ENCODE peak calls at places on chromosomes 3 and 15, in eight cellular contexts. One of them, this sample, is unnamed.

GRCh38 chr3:197520311-197521276 is 35.2 kb downstream of the BDH1 start:
- DNase-seq in aorta: peak; percentile 70
- DNase-seq in lower lobe of right lung: peak; percentile 70
- DNase-seq in right atrium auricular region: no peak
- DNase-seq in left lung: peak; percentile 76
- DNase-seq in ascending aorta: no peak
- DNase-seq in CD8-positive, alpha-beta memory T cell: no peak
- DNase-seq in ovary: no peak
- DNase-seq in this sample: no peak

GRCh38 chr15:41513282-41514227 is at the start of gene LTK:
- DNase-seq in ovary: peak; percentile 42
- DNase-seq in ascending aorta: no peak
- DNase-seq in left lung: no peak
- DNase-seq in CD8-positive, alpha-beta memory T cell: peak; percentile 49
- DNase-seq in right atrium auricular region: no peak
- DNase-seq in lower lobe of right lung: peak; percentile 62
- DNase-seq in aorta: no peak
- DNase-seq in this sample: no peak

GRCh38 chr3:160368804-160369203 is 30.2 kb downstream of the IFT80 start:
- DNase-seq in lower lobe of right lung: no peak
- DNase-seq in aorta: no peak
- DNase-seq in right atrium auricular region: no peak
- DNase-seq in left lung: no peak
- DNase-seq in ovary: no peak
- DNase-seq in ascending aorta: no peak
- DNase-seq in CD8-positive, alpha-beta memory T cell: no peak
- DNase-seq in this sample: no peak

GRCh38 chr15:98513428-98513991 is 134.8 kb upstream of the IGF1R start:
- DNase-seq in CD8-positive, alpha-beta memory T cell: no peak
- DNase-seq in aorta: no peak
- DNase-seq in lower lobe of right lung: no peak
- DNase-seq in ovary: no peak
- DNase-seq in right atrium auricular region: no peak
- DNase-seq in left lung: no peak
- DNase-seq in ascending aorta: no peak
- DNase-seq in this sample: no peak

GRCh38 chr15:100596792-100597191 is 5.2 kb downstream of the LINS1 start:
- DNase-seq in lower lobe of right lung: peak; percentile 61
- DNase-seq in ovary: no peak
- DNase-seq in CD8-positive, alpha-beta memory T cell: peak; percentile 87
- DNase-seq in aorta: peak; percentile 63
- DNase-seq in ascending aorta: no peak
- DNase-seq in right atrium auricular region: no peak
- DNase-seq in left lung: no peak
- DNase-seq in this sample: no peak

GRCh38 chr15:25019434-25019833 is 64.6 kb downstream of the SNRPN start:
- DNase-seq in ascending aorta: no peak
- DNase-seq in lower lobe of right lung: no peak
- DNase-seq in CD8-positive, alpha-beta memory T cell: no peak
- DNase-seq in right atrium auricular region: no peak
- DNase-seq in left lung: no peak
- DNase-seq in ovary: no peak
- DNase-seq in aorta: no peak
- DNase-seq in this sample: no peak

GRCh38 chr3:57949779-57950618 is 58.2 kb upstream of the FLNB start:
- DNase-seq in left lung: no peak
- DNase-seq in ovary: peak; percentile 31
- DNase-seq in right atrium auricular region: no peak
- DNase-seq in aorta: peak; percentile 85
- DNase-seq in lower lobe of right lung: no peak
- DNase-seq in ascending aorta: peak; percentile 33
- DNase-seq in CD8-positive, alpha-beta memory T cell: no peak
- DNase-seq in this sample: peak; percentile 36

GRCh38 chr3:12921736-12922135 is 80.4 kb upstream of the RPL32 start:
- DNase-seq in ovary: no peak
- DNase-seq in left lung: no peak
- DNase-seq in aorta: no peak
- DNase-seq in CD8-positive, alpha-beta memory T cell: no peak
- DNase-seq in right atrium auricular region: no peak
- DNase-seq in ascending aorta: no peak
- DNase-seq in lower lobe of right lung: no peak
- DNase-seq in this sample: no peak

GRCh38 chr15:84598993-84599392 is 1.8 kb upstream of the ZSCAN2 start:
- DNase-seq in right atrium auricular region: no peak
- DNase-seq in ascending aorta: no peak
- DNase-seq in left lung: no peak
- DNase-seq in aorta: no peak
- DNase-seq in ovary: no peak
- DNase-seq in lower lobe of right lung: no peak
- DNase-seq in CD8-positive, alpha-beta memory T cell: no peak
- DNase-seq in this sample: no peak

GRCh38 chr15:84601555-84601838 is 688 bp downstream of the ZSCAN2 start:
- DNase-seq in lower lobe of right lung: no peak
- DNase-seq in ovary: no peak
- DNase-seq in right atrium auricular region: no peak
- DNase-seq in CD8-positive, alpha-beta memory T cell: no peak
- DNase-seq in aorta: no peak
- DNase-seq in left lung: no peak
- DNase-seq in ascending aorta: no peak
- DNase-seq in this sample: no peak

GRCh38 chr15:84600331-84600686 is 500 bp upstream of the ZSCAN2 start:
- DNase-seq in lower lobe of right lung: peak; percentile 93
- DNase-seq in CD8-positive, alpha-beta memory T cell: peak; percentile 64
- DNase-seq in right atrium auricular region: peak; percentile 94
- DNase-seq in ascending aorta: peak; percentile 69
- DNase-seq in left lung: peak; percentile 92
- DNase-seq in aorta: peak; percentile 94
- DNase-seq in ovary: peak; percentile 90
- DNase-seq in this sample: peak; percentile 88

GRCh38 chr15:84600687-84601554 is at the start of gene ZSCAN2:
- DNase-seq in left lung: peak; percentile 99
- DNase-seq in ascending aorta: peak; percentile 90
- DNase-seq in aorta: peak; percentile 98
- DNase-seq in right atrium auricular region: peak; percentile 97
- DNase-seq in ovary: peak; percentile 96
- DNase-seq in lower lobe of right lung: peak; percentile 97
- DNase-seq in CD8-positive, alpha-beta memory T cell: peak; percentile 93
- DNase-seq in this sample: peak; percentile 97

DNA sequence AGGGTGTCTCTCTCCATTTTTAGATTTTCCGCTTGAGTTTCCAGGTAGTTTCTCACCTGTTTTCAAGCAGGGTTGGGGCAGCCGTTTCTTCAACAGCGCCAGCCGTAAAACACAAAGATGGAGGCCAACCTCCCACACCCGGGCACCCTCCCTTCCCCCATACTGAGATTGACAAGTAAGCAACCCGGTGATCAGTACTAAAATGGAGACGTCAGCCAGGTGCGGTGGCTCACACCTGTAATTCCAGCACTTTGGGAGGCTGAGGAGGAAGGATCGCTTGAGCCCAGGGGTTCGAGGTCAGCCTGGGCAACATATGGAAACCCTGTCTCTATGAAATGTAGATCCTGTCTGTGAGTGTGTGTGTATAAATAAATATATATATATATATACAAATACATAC is 903 bp upstream of the ZSCAN2 start:
- DNase-seq in ovary: peak; percentile 48
- DNase-seq in CD8-positive, alpha-beta memory T cell: no peak
- DNase-seq in right atrium auricular region: no peak
- DNase-seq in aorta: no peak
- DNase-seq in lower lobe of right lung: no peak
- DNase-seq in left lung: no peak
- DNase-seq in ascending aorta: no peak
- DNase-seq in this sample: no peak
- H3K4me3 ChIP-seq in ovary: no peak overlapping the region
- H3K4me3 ChIP-seq in CD8-positive, alpha-beta memory T cell: no peak overlapping the region
- H3K4me3 ChIP-seq in right atrium auricular region: peak overlapping the region; percentile 96
- H3K4me3 ChIP-seq in aorta: no peak overlapping the region
- H3K4me3 ChIP-seq in lower lobe of right lung: peak overlapping the region; percentile 95
- H3K4me3 ChIP-seq in left lung: peak overlapping the region; percentile 92
- H3K4me3 ChIP-seq in ascending aorta: peak overlapping the region; percentile 91
- H3K4me3 ChIP-seq in this sample: peak overlapping the region; percentile 86

DNA sequence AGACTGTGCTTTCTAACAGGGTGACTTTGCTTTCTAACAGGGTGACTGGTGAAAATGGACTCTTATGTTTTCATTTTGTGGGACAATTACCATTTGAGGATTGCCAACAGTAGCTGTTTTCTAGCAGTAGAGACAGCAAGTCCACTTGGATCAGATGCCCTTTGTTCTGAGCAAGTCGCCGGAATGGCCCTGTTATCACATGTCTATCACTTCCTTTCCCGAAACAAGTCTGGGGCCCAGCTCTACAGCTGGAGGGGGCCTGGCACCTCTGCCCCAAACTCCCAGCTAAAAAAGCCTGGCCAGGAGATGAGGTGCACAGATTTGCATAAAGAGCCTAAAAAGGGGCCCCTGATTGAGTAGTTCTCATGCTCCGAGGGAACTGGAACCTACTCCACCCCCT is 44.6 kb downstream of the THBS1 start:
- DNase-seq in right atrium auricular region: no peak
- DNase-seq in ovary: no peak
- DNase-seq in CD8-positive, alpha-beta memory T cell: no peak
- DNase-seq in left lung: no peak
- DNase-seq in lower lobe of right lung: no peak
- DNase-seq in aorta: no peak
- DNase-seq in ascending aorta: no peak
- DNase-seq in this sample: no peak
- H3K4me1 ChIP-seq in right atrium auricular region: peaks cover 56% of the 10 kb centered on the region
- H3K4me1 ChIP-seq in ovary: peaks cover 18% of the 10 kb centered on the region
- H3K4me1 ChIP-seq in CD8-positive, alpha-beta memory T cell: peaks cover 82% of the 10 kb centered on the region
- H3K4me1 ChIP-seq in left lung: peaks cover 2% of the 10 kb centered on the region
- H3K4me1 ChIP-seq in lower lobe of right lung: peaks cover 51% of the 10 kb centered on the region
- H3K4me1 ChIP-seq in aorta: peaks cover 3% of the 10 kb centered on the region
- H3K4me1 ChIP-seq in ascending aorta: peaks cover 7% of the 10 kb centered on the region
- H3K4me1 ChIP-seq in this sample: peaks cover 72% of the 10 kb centered on the region

GRCh38 chr3:30577788-30578187 is 28.6 kb upstream of the TGFBR2 start:
- DNase-seq in CD8-positive, alpha-beta memory T cell: no peak
- DNase-seq in left lung: no peak
- DNase-seq in ovary: no peak
- DNase-seq in ascending aorta: no peak
- DNase-seq in lower lobe of right lung: no peak
- DNase-seq in right atrium auricular region: no peak
- DNase-seq in aorta: no peak
- DNase-seq in this sample: no peak

GRCh38 chr3:30581067-30581585 is 25.3 kb upstream of the TGFBR2 start:
- DNase-seq in right atrium auricular region: no peak
- DNase-seq in ascending aorta: no peak
- DNase-seq in CD8-positive, alpha-beta memory T cell: no peak
- DNase-seq in ovary: no peak
- DNase-seq in lower lobe of right lung: no peak
- DNase-seq in left lung: no peak
- DNase-seq in aorta: no peak
- DNase-seq in this sample: no peak

GRCh38 chr3:30576946-30577345 is 29.5 kb upstream of the TGFBR2 start:
- DNase-seq in CD8-positive, alpha-beta memory T cell: no peak
- DNase-seq in ascending aorta: no peak
- DNase-seq in left lung: no peak
- DNase-seq in aorta: no peak
- DNase-seq in lower lobe of right lung: no peak
- DNase-seq in right atrium auricular region: no peak
- DNase-seq in ovary: no peak
- DNase-seq in this sample: no peak

GRCh38 chr3:30578479-30578878 is 27.9 kb upstream of the TGFBR2 start:
- DNase-seq in aorta: no peak
- DNase-seq in left lung: no peak
- DNase-seq in lower lobe of right lung: peak; percentile 49
- DNase-seq in right atrium auricular region: peak; percentile 69
- DNase-seq in ascending aorta: peak; percentile 19
- DNase-seq in ovary: no peak
- DNase-seq in CD8-positive, alpha-beta memory T cell: no peak
- DNase-seq in this sample: no peak

GRCh38 chr3:30578986-30579579 is 27.3 kb upstream of the TGFBR2 start:
- DNase-seq in CD8-positive, alpha-beta memory T cell: no peak
- DNase-seq in left lung: no peak
- DNase-seq in ovary: no peak
- DNase-seq in right atrium auricular region: no peak
- DNase-seq in ascending aorta: no peak
- DNase-seq in aorta: no peak
- DNase-seq in lower lobe of right lung: no peak
- DNase-seq in this sample: no peak
- H3K27ac ChIP-seq in CD8-positive, alpha-beta memory T cell: no peak overlapping the region
- H3K27ac ChIP-seq in left lung: no peak overlapping the region
- H3K27ac ChIP-seq in ovary: no peak overlapping the region
- H3K27ac ChIP-seq in right atrium auricular region: no peak overlapping the region
- H3K27ac ChIP-seq in ascending aorta: no peak overlapping the region
- H3K27ac ChIP-seq in aorta: no peak overlapping the region
- H3K27ac ChIP-seq in lower lobe of right lung: no peak overlapping the region
- H3K27ac ChIP-seq in this sample: no peak overlapping the region

DNA sequence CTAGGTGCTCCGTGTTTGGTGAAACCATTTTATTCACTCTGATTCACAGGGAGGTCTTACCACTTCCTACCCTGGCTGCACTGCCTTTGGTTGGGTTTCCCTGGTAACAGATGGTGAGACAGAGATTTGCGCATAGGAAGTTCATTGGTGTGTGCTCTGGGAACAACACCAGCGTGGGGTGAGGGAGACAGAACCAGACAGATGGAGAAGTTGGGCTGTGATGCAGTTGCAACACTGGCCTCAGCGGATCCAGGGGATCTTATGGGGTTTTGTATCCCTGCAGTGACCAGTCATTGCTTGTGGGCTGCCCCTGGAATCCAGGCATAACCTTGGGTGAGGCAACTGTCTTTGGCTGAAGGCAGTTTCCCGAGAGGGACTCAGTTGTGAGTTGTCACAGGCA is 12.5 kb upstream of the IL16 start:
- DNase-seq in ascending aorta: no peak
- DNase-seq in aorta: no peak
- DNase-seq in lower lobe of right lung: peak; percentile 73
- DNase-seq in ovary: no peak
- DNase-seq in right atrium auricular region: peak; percentile 87
- DNase-seq in CD8-positive, alpha-beta memory T cell: no peak
- DNase-seq in left lung: no peak
- DNase-seq in this sample: no peak
- H3K4me3 ChIP-seq in ascending aorta: no peak overlapping the region
- H3K4me3 ChIP-seq in aorta: no peak overlapping the region
- H3K4me3 ChIP-seq in lower lobe of right lung: peak overlapping the region; percentile 50
- H3K4me3 ChIP-seq in ovary: peak overlapping the region; percentile 45
- H3K4me3 ChIP-seq in right atrium auricular region: no peak overlapping the region
- H3K4me3 ChIP-seq in CD8-positive, alpha-beta memory T cell: no peak overlapping the region
- H3K4me3 ChIP-seq in left lung: no peak overlapping the region
- H3K4me3 ChIP-seq in this sample: no peak overlapping the region